ENCODE peak calls at places on chromosomes 2 and 18, in five cellular contexts. J is naive thymus-derived CD8-positive, alpha-beta T cell; T is tibial artery; O is brain microvascular endothelial cell; V is GM12865. B is an unnamed sample.

GRCh38 chr2:82795446-82795845 is 1663.6 kb downstream of the SUCLG1 start:
- DNase-seq in J (no peak), T (no peak), V (no peak), O (peak), B (no peak)

GRCh38 chr2:55423303-55423702 is 3.6 kb upstream of the CCDC88A start:
- DNase-seq in O (no peak), J (no peak), V (no peak), T (no peak), B (no peak)

GRCh38 chr18:55124078-55124477 is 164.8 kb upstream of the CCDC68 start:
- DNase-seq in O (peak), J (no peak), V (no peak), T (no peak), B (no peak)

GRCh38 chr2:202382684-202383083 is 6.6 kb downstream of the BMPR2 start:
- DNase-seq in J (no peak), T (no peak), V (no peak), O (no peak), B (no peak)

GRCh38 chr18:27005589-27005988 is 140.1 kb upstream of the AQP4 start:
- DNase-seq in V (peak), O (no peak), T (no peak), J (no peak), B (no peak)

GRCh38 chr2:181123798-181124217 is 143.4 kb downstream of the UBE2E3 start:
- DNase-seq in O (peak), J (peak), V (peak), T (no peak), B (peak)

GRCh38 chr2:60858897-60859311 is 22.5 kb upstream of the REL start:
- DNase-seq in O (no peak), V (no peak), J (no peak), T (no peak), B (no peak)

GRCh38 chr2:56108806-56109205 is 75.0 kb upstream of the CCDC85A start:
- DNase-seq in V (no peak), T (no peak), J (no peak), O (no peak), B (no peak)

GRCh38 chr2:23414876-23415275 is 29.9 kb downstream of the KLHL29 start:
- DNase-seq in V (no peak), J (no peak), O (peak), T (no peak), B (no peak)

GRCh38 chr18:42893991-42894390 is 221.5 kb downstream of the RIT2 start:
- DNase-seq in T (no peak), V (no peak), J (no peak), O (no peak), B (no peak)

GRCh38 chr2:201532686-201533304 is 81.3 kb downstream of the STRADB start:
- DNase-seq in T (no peak), V (peak), J (no peak), O (peak), B (no peak)

GRCh38 chr2:53859354-53860159 is at the start of gene GPR75:
- DNase-seq in T (no peak), J (no peak), O (no peak), V (no peak), B (no peak)

GRCh38 chr2:119383410-119384140 is 16.8 kb downstream of the DBI start:
- DNase-seq in O (no peak), J (no peak), T (no peak), V (no peak), B (no peak)

GRCh38 chr2:26558271-26559043 is 80.5 kb upstream of the OTOF start:
- DNase-seq in T (peak), V (no peak), O (no peak), J (no peak), B (no peak)

GRCh38 chr2:222819722-222820333 is 41.0 kb upstream of the ACSL3 start:
- DNase-seq in V (no peak), O (no peak), T (no peak), J (no peak), B (no peak)

GRCh38 chr2:182827182-182827879 is 39.1 kb downstream of the FRZB start:
- DNase-seq in J (no peak), T (no peak), O (no peak), V (no peak), B (no peak)

GRCh38 chr2:191856111-191856876 is 9.4 kb upstream of the CAVIN2 start:
- DNase-seq in O (no peak), T (no peak), V (no peak), J (no peak), B (no peak)

GRCh38 chr2:44770221-44771187 is 171.0 kb upstream of the SIX3 start:
- DNase-seq in O (no peak), J (no peak), V (peak), T (no peak), B (no peak)

GRCh38 chr2:25606892-25607291 is 66.5 kb downstream of the DTNB start:
- DNase-seq in O (no peak), T (no peak), J (no peak), V (peak), B (peak)

GRCh38 chr18:6270791-6271216 is 143.9 kb downstream of the L3MBTL4 start:
- DNase-seq in V (peak), T (no peak), O (no peak), J (no peak), B (no peak)

GRCh38 chr18:30992231-30992630 is 50.3 kb downstream of the DSC3 start:
- DNase-seq in V (no peak), T (no peak), J (no peak), O (no peak), B (no peak)

GRCh38 chr2:147327636-147328035 is 517.2 kb upstream of the ACVR2A start:
- DNase-seq in O (no peak), V (peak), J (no peak), T (no peak), B (no peak)

GRCh38 chr2:208077286-208077685 is 47.0 kb downstream of the CRYGD start:
- DNase-seq in T (no peak), J (no peak), V (no peak), O (peak), B (no peak)

GRCh38 chr2:186984966-186985365 is 136.0 kb upstream of the ZSWIM2 start:
- DNase-seq in T (no peak), J (no peak), O (no peak), V (no peak), B (no peak)

GRCh38 chr2:39732492-39732891 is 46.6 kb downstream of the THUMPD2 start:
- DNase-seq in J (no peak), V (no peak), O (no peak), T (no peak), B (no peak)

GRCh38 chr18:9361191-9361590 is 26.6 kb downstream of the TWSG1 start:
- DNase-seq in J (no peak), T (no peak), O (no peak), V (no peak), B (no peak)

GRCh38 chr2:219637842-219638185 is 10.4 kb downstream of the SLC4A3 start:
- DNase-seq in O (no peak), J (no peak), T (no peak), V (no peak), B (no peak)

GRCh38 chr2:65349863-65350262 is 82.5 kb downstream of the SPRED2 start:
- DNase-seq in O (peak), V (no peak), T (no peak), J (no peak), B (no peak)

GRCh38 chr2:240834377-240834975 is 14.5 kb upstream of the KIF1A start:
- DNase-seq in J (no peak), V (no peak), T (no peak), O (no peak), B (no peak)

GRCh38 chr18:36595046-36595817 is 233.6 kb downstream of the TPGS2 start:
- DNase-seq in J (no peak), T (no peak), V (no peak), O (no peak), B (no peak)

GRCh38 chr2:103526757-103527156 is 764.9 kb downstream of the TMEM182 start:
- DNase-seq in O (no peak), J (no peak), V (no peak), T (no peak), B (no peak)

GRCh38 chr18:12336251-12336650 is 28.2 kb downstream of the TUBB6 start:
- DNase-seq in J (no peak), V (no peak), O (no peak), T (no peak), B (no peak)

GRCh38 chr2:73918856-73919255 is 7.8 kb upstream of the DGUOK start:
- DNase-seq in T (no peak), V (no peak), O (no peak), J (no peak), B (no peak)

GRCh38 chr2:217709496-217710217 is 293.1 kb downstream of the TNS1 start:
- DNase-seq in V (no peak), T (no peak), J (no peak), O (no peak), B (no peak)